ENCODE peak calls at places on chromosomes 11 and 22, in eight cellular contexts. J is NCI-H1105 treated with DMSO at 0.1 percent for 48 hours, Q is NCI-H524, O is small intestine, E is caudate nucleus, R is coronary artery, H is RWPE2, W is T1000. M is an unnamed sample.

GRCh38 chr11:134754196-134754822 is 342.3 kb upstream of the B3GAT1 start:
- DNase-seq in J (no peak), Q (no peak), O (no peak), E (no peak), R (peak; percentile 57), H (no peak), W (no peak), M (no peak)

GRCh38 chr11:90423378-90423777 is 200.5 kb upstream of the CHORDC1 start:
- DNase-seq in J (no peak), Q (no peak), O (no peak), E (no peak), R (no peak), H (no peak), W (no peak), M (no peak)

GRCh38 chr11:11577932-11578331 is 43.9 kb downstream of the GALNT18 start:
- DNase-seq in J (no peak), Q (no peak), O (no peak), E (no peak), R (peak; percentile 52), H (no peak), W (no peak), M (no peak)

GRCh38 chr11:22304337-22304961 is 33.7 kb upstream of the SLC17A6 start:
- DNase-seq in J (peak; percentile 69), Q (peak; percentile 56), O (peak; percentile 42), E (no peak), R (no peak), H (no peak), W (no peak), M (peak; percentile 69)

GRCh38 chr22:36405671-36406070 is 17.9 kb upstream of the MYH9 start:
- DNase-seq in J (no peak), Q (no peak), O (no peak), E (no peak), R (no peak), H (no peak), W (no peak), M (no peak)

GRCh38 chr22:45273452-45274075 is 11.2 kb upstream of the UPK3A start:
- DNase-seq in J (no peak), Q (no peak), O (peak; percentile 95), E (no peak), R (no peak), H (no peak), W (no peak), M (no peak)

GRCh38 chr11:86570457-86570856 is 102.0 kb downstream of the ME3 start:
- DNase-seq in J (no peak), Q (no peak), O (no peak), E (no peak), R (no peak), H (no peak), W (no peak), M (no peak)

GRCh38 chr22:29330291-29330690 is 14.8 kb upstream of the RASL10A start:
- DNase-seq in J (no peak), Q (no peak), O (no peak), E (no peak), R (no peak), H (no peak), W (no peak), M (no peak)

GRCh38 chr22:24134090-24134846 is 47.0 kb upstream of the SUSD2 start:
- DNase-seq in J (no peak), Q (no peak), O (no peak), E (peak; percentile 90), R (no peak), H (no peak), W (no peak), M (peak; percentile 11)